ENCODE peak calls at places on chromosomes 16 and 17, in six cellular contexts. K is cardiac muscle cell, G is IMR-90, O is choroid plexus epithelial cell, U is mucosa of descending colon, L is lower leg skin. W is an unnamed sample.

GRCh38 chr17:16027708-16028584 is 28.3 kb downstream of the TTC19 start:
- DNase-seq in K (no peak), G (peak; percentile 97), O (peak; percentile 92), U (no peak), L (no peak), W (peak; percentile 95)

GRCh38 chr16:73339821-73340220 is 291.9 kb upstream of the ZFHX3 start:
- DNase-seq in K (no peak), G (no peak), O (no peak), U (no peak), L (no peak), W (no peak)

GRCh38 chr16:28596115-28596630 is 677 bp downstream of the SULT1A2 start:
- DNase-seq in K (no peak), G (no peak), O (no peak), U (no peak), L (no peak), W (no peak)

GRCh38 chr17:51739245-51739886 is 419.1 kb downstream of the CA10 start:
- DNase-seq in K (no peak), G (no peak), O (no peak), U (no peak), L (no peak), W (no peak)

GRCh38 chr16:30085820-30086219 is 5.9 kb downstream of the TBX6 start:
- DNase-seq in K (no peak), G (no peak), O (no peak), U (no peak), L (no peak), W (no peak)

GRCh38 chr17:18980682-18981384 is 23.7 kb downstream of the FAM83G start:
- DNase-seq in K (peak; percentile 31), G (peak; percentile 88), O (peak; percentile 69), U (no peak), L (no peak), W (no peak)

GRCh38 chr16:26983426-26983825 is 83.3 kb upstream of the C16orf82 start:
- DNase-seq in K (no peak), G (peak; percentile 62), O (peak; percentile 38), U (no peak), L (no peak), W (no peak)

GRCh38 chr17:14672830-14673229 is 371.9 kb downstream of the HS3ST3B1 start:
- DNase-seq in K (peak; percentile 4), G (peak; percentile 47), O (peak; percentile 89), U (no peak), L (no peak), W (peak; percentile 89)

GRCh38 chr17:72266099-72266852 is 145.5 kb downstream of the SOX9 start:
- DNase-seq in K (no peak), G (no peak), O (no peak), U (no peak), L (no peak), W (peak; percentile 73)

GRCh38 chr17:64240741-64241347 is 22.2 kb downstream of the TEX2 start:
- DNase-seq in K (no peak), G (peak; percentile 93), O (peak; percentile 70), U (no peak), L (peak; percentile 56), W (peak; percentile 52)

GRCh38 chr17:36647598-36647997 is 46.2 kb downstream of the MRM1 start:
- DNase-seq in K (no peak), G (no peak), O (no peak), U (no peak), L (no peak), W (no peak)

GRCh38 chr17:6941989-6942388 is 53.9 kb upstream of the ALOX12 start:
- DNase-seq in K (no peak), G (no peak), O (no peak), U (no peak), L (no peak), W (no peak)

GRCh38 chr17:2337811-2338657 is 733 bp downstream of the SGSM2 start:
- DNase-seq in K (peak; percentile 82), G (peak; percentile 44), O (peak; percentile 59), U (peak; percentile 83), L (no peak), W (peak; percentile 65)

GRCh38 chr16:58272855-58273254 is 22.0 kb downstream of the PRSS54 start:
- DNase-seq in K (no peak), G (no peak), O (no peak), U (no peak), L (no peak), W (no peak)

GRCh38 chr16:78995441-78995840 is 605.1 kb downstream of the MAF start:
- DNase-seq in K (no peak), G (no peak), O (no peak), U (no peak), L (no peak), W (no peak)

GRCh38 chr16:49052846-49053245 is 228.8 kb downstream of the CBLN1 start:
- DNase-seq in K (no peak), G (no peak), O (no peak), U (no peak), L (no peak), W (no peak)

GRCh38 chr17:76738468-76738850 is 540 bp downstream of the MFSD11 start:
- DNase-seq in K (no peak), G (no peak), O (peak; percentile 46), U (no peak), L (no peak), W (no peak)

GRCh38 chr16:17283022-17283421 is 187.7 kb downstream of the XYLT1 start:
- DNase-seq in K (no peak), G (no peak), O (no peak), U (no peak), L (no peak), W (no peak)

GRCh38 chr16:88128556-88128955 is 177.3 kb downstream of the BANP start:
- DNase-seq in K (no peak), G (no peak), O (no peak), U (no peak), L (no peak), W (no peak)

GRCh38 chr16:21590287-21590686 is 9.1 kb upstream of the METTL9 start:
- DNase-seq in K (no peak), G (no peak), O (no peak), U (no peak), L (no peak), W (peak; percentile 50)

GRCh38 chr16:81686391-81687182 is 92.5 kb upstream of the PLCG2 start:
- DNase-seq in K (no peak), G (no peak), O (no peak), U (no peak), L (no peak), W (no peak)

GRCh38 chr17:57899391-57899790 is 49.5 kb upstream of the MRPS23 start:
- DNase-seq in K (no peak), G (no peak), O (no peak), U (peak; percentile 57), L (peak; percentile 63), W (peak; percentile 73)

GRCh38 chr16:75761111-75761510 is 34.8 kb upstream of the CPHXL start:
- DNase-seq in K (no peak), G (peak; percentile 11), O (no peak), U (no peak), L (no peak), W (no peak)

DNA sequence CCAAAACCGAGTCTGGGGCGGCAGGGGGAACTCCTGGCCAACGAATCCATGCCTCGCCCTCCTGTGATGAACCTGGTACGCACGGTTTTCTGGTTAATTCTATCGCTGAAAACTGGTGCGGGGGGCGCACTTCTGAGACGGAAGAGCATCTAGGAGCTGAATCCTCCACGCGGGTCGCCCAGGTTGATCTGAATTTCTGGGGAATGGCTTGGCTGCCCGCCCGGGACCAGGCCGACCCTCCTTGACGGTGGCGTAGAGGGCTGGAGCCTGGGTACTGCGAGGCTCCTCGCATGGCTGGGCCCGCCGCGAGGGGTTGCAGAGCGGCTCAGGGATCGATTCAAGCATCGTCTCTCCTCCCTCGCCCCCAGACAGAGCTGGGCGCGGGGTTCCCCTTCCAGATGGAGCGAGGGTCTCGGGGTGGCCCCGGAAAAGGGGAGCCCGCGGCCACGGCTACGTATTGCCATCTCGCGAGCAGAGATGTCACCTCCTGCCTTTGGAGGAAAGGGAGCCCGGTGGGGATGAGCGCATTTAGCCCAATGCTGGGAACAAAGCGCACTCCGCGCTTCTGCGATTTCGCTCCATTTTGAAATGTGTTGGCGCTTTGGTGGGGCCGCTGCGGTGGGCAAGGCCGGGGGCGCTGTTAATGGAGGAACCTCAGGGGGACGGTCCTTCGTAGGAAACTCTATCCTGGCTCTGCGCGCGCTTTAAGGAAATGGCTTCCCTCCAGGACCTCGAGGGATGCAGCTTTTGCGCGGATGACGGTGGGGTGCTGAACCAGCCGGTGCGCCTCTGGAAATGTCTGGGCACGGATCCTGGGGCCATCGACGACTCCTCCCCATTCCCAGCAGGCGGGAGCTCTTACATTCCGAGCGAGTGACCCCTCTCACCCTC is 2.7 kb downstream of the MAPT start:
- DNase-seq in K (no peak), G (no peak), O (no peak), U (no peak), L (no peak), W (no peak)
- H3K4me3 ChIP-seq in K (no peak overlapping the region), G (no peak overlapping the region), O (no peak overlapping the region), U (no peak overlapping the region), L (no peak overlapping the region), W (no peak overlapping the region)

GRCh38 chr17:49218941-49219913 is 8.7 kb downstream of the ABI3 start:
- DNase-seq in K (no peak), G (no peak), O (no peak), U (peak; percentile 66), L (no peak), W (no peak)
- TF ChIP-seq CTCF in K (peak; percentile 16), G (no peak), O (peak; percentile 43), U (no peak), L (no peak), W (no peak)

DNA sequence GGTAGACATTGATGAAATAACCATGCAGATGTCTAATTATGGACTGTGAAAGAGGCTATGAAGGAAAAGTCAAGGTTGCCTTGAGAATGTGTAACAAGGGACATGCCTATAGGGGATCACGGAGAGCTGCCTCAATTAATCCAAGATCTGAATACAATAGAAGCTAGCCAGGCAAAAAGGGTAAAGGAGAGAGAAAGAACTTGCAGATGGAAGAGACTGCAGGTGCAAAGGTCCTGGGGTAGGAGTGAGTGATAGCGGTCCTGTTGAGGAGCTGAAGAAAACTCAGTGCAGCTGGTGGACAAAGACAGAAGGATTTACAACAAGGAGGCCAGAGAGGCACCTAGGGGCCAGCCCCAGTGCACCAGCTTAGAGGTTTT is 15.9 kb upstream of the TNS4 start:
- DNase-seq in K (no peak), G (no peak), O (no peak), U (no peak), L (no peak), W (no peak)
- H3K4me3 ChIP-seq in K (no peak overlapping the region), G (no peak overlapping the region), O (no peak overlapping the region), U (no peak overlapping the region), L (no peak overlapping the region), W (no peak overlapping the region)

GRCh38 chr17:13117616-13118015 is 99.8 kb upstream of the ELAC2 start:
- DNase-seq in K (no peak), G (no peak), O (no peak), U (no peak), L (no peak), W (no peak)

GRCh38 chr17:13113821-13114525 is 96.1 kb upstream of the ELAC2 start:
- DNase-seq in K (no peak), G (no peak), O (no peak), U (no peak), L (no peak), W (no peak)

GRCh38 chr17:13118311-13118710 is 100.5 kb upstream of the ELAC2 start:
- DNase-seq in K (no peak), G (no peak), O (no peak), U (no peak), L (no peak), W (no peak)

DNA sequence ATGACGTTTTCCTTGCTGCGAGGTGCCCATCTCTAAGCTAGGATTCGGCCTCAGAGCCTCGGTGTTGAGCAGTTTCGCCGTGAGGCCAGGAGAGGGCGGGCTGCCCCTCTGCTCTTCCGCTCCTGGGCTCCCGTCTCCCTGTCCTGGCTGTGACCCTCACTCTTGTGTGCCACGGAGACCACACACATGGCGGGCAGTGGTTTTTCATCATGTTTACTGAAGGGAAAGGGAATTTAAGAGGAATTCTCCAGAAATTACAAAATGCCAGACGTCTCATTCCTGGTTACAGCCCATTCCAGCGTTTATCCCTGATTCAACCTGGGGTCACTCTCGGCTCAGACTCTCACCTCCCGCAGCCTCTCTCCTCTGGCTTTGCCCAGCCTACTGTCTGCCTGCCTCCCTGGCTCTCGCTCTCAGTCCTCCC is 96.8 kb upstream of the ELAC2 start:
- DNase-seq in K (peak; percentile 76), G (peak; percentile 28), O (peak; percentile 63), U (peak; percentile 48), L (no peak), W (peak; percentile 7)
- TF ChIP-seq CTCF in K (peak; percentile 91), G (peak; percentile 71), O (peak; percentile 92), U (peak; percentile 56), L (no peak), W (no peak)